ENCODE peak calls at places on chromosome 1, in nine cellular contexts. D, F, E, K, V, W, R, X and L are unnamed samples.

GRCh38 chr1:44806025-44806703 is 987 bp downstream of the DYNLT4 start:
- DNase-seq in W (no peak), V (no peak), F (no peak), K (no peak), X (no peak), E (no peak), D (no peak), R (no peak), L (no peak)

GRCh38 chr1:12276225-12276624 is 46.4 kb downstream of the VPS13D start:
- DNase-seq in K (no peak), F (peak; percentile 32), X (no peak), E (no peak), D (no peak), R (no peak), W (peak; percentile 12), V (peak; percentile 46), L (peak; percentile 35)

GRCh38 chr1:247528812-247529474 is 7.3 kb downstream of the OR2C3 start:
- DNase-seq in F (no peak), D (no peak), W (no peak), K (no peak), V (no peak), E (no peak), R (no peak), X (no peak), L (no peak)

GRCh38 chr1:198499588-198499987 is 40.9 kb downstream of the ATP6V1G3 start:
- DNase-seq in R (no peak), W (no peak), K (peak; percentile 52), F (no peak), E (peak; percentile 43), V (peak; percentile 26), X (no peak), D (no peak), L (peak; percentile 37)

GRCh38 chr1:161826478-161826877 is 60.4 kb downstream of the ATF6 start:
- DNase-seq in F (no peak), V (no peak), E (no peak), K (no peak), W (no peak), X (no peak), R (no peak), D (no peak), L (no peak)

GRCh38 chr1:108049083-108049819 is 84.3 kb upstream of the VAV3 start:
- DNase-seq in E (peak; percentile 8), R (peak; percentile 19), F (peak; percentile 31), K (peak; percentile 29), D (no peak), X (no peak), W (peak; percentile 38), V (peak; percentile 86), L (peak; percentile 13)

GRCh38 chr1:87449348-87449963 is 120.8 kb downstream of the LMO4 start:
- DNase-seq in D (no peak), E (no peak), K (no peak), R (no peak), F (no peak), X (peak; percentile 22), V (peak; percentile 32), W (no peak), L (no peak)

GRCh38 chr1:55363261-55363660 is 148.1 kb upstream of the USP24 start:
- DNase-seq in R (no peak), F (no peak), X (no peak), D (no peak), K (no peak), E (no peak), V (no peak), W (no peak), L (no peak)

GRCh38 chr1:47942238-47942629 is 55.0 kb downstream of the TRABD2B start:
- DNase-seq in F (no peak), K (no peak), D (no peak), R (no peak), E (no peak), V (no peak), W (no peak), X (no peak), L (no peak)

GRCh38 chr1:231724876-231725647 is 98.5 kb downstream of the DISC1 start:
- DNase-seq in R (no peak), X (no peak), D (no peak), W (peak; percentile 16), K (peak; percentile 13), V (peak; percentile 52), F (peak; percentile 45), E (peak; percentile 10), L (peak; percentile 44)

GRCh38 chr1:239914827-239915231 is 176.9 kb upstream of the FMN2 start:
- DNase-seq in W (no peak), E (peak; percentile 97), F (no peak), D (peak; percentile 86), X (no peak), R (no peak), V (peak; percentile 43), K (peak; percentile 92), L (peak; percentile 71)

GRCh38 chr1:198909973-198910372 is 271.1 kb downstream of the PTPRC start:
- DNase-seq in R (no peak), W (no peak), F (no peak), X (no peak), D (no peak), K (no peak), V (peak; percentile 38), E (peak; percentile 42), L (no peak)

GRCh38 chr1:231416896-231417295 is 5.2 kb downstream of the EGLN1 start:
- DNase-seq in E (no peak), W (no peak), R (no peak), X (no peak), F (no peak), D (no peak), K (no peak), V (no peak), L (no peak)

GRCh38 chr1:75130865-75131592 is 3.2 kb upstream of the LHX8 start:
- DNase-seq in E (no peak), D (no peak), K (no peak), W (no peak), X (no peak), V (no peak), R (no peak), F (no peak), L (peak; percentile 10)

GRCh38 chr1:51284487-51284954 is 45.8 kb downstream of the TTC39A start:
- DNase-seq in F (no peak), E (no peak), D (no peak), V (peak; percentile 78), W (no peak), X (no peak), R (no peak), K (no peak), L (no peak)

GRCh38 chr1:45446950-45447672 is 43.9 kb downstream of the TESK2 start:
- DNase-seq in D (no peak), X (no peak), R (no peak), V (no peak), K (no peak), E (no peak), W (no peak), F (no peak), L (no peak)

GRCh38 chr1:6392880-6393399 is 627 bp downstream of the ACOT7 start:
- DNase-seq in W (no peak), K (no peak), F (no peak), V (no peak), R (no peak), E (no peak), D (no peak), X (no peak), L (peak; percentile 75)

GRCh38 chr1:16617101-16617727 is 3.9 kb upstream of the NBPF1 start:
- DNase-seq in X (no peak), R (no peak), W (no peak), K (no peak), F (no peak), E (no peak), D (no peak), V (no peak), L (no peak)

GRCh38 chr1:55235722-55236121 is 20.6 kb upstream of the USP24 start:
- DNase-seq in X (no peak), R (no peak), K (peak; percentile 50), F (no peak), V (peak; percentile 79), D (peak; percentile 59), E (peak; percentile 72), W (no peak), L (peak; percentile 83)

GRCh38 chr1:52348704-52349301 is 17.2 kb downstream of the CC2D1B start:
- DNase-seq in K (no peak), X (no peak), R (peak; percentile 24), D (no peak), E (peak; percentile 51), W (peak; percentile 39), V (peak; percentile 66), F (peak; percentile 43), L (peak; percentile 30)

GRCh38 chr1:54107131-54107530 is 45.7 kb downstream of the CDCP2 start:
- DNase-seq in W (no peak), D (no peak), X (no peak), E (no peak), K (no peak), F (no peak), V (peak; percentile 17), R (no peak), L (peak; percentile 45)

GRCh38 chr1:82388679-82389078 is 587.9 kb downstream of the ADGRL2 start:
- DNase-seq in V (peak; percentile 90), E (no peak), K (no peak), W (peak; percentile 3), X (no peak), F (no peak), D (no peak), R (no peak), L (no peak)

GRCh38 chr1:16905112-16905855 is 9.5 kb downstream of the RNU1-2 start:
- DNase-seq in R (no peak), D (peak; percentile 84), K (peak; percentile 85), E (peak; percentile 96), W (no peak), F (peak; percentile 21), X (no peak), V (peak; percentile 87), L (peak; percentile 41)